ENCODE peak calls at places on chromosomes 6 and 20, in four cellular contexts. J is epithelial cell of prostate, S is A172, P is H54. F is an unnamed sample.
A peak's percentile ranks its signal among the peaks of the same experiment; 100 is the strongest.

GRCh38 chr20:23179766-23180403 is 93.8 kb upstream of the CD93 start:
- DNase-seq in J (no peak), S (no peak), P (no peak), F (no peak)

GRCh38 chr20:24675651-24676352 is 206.4 kb downstream of the SYNDIG1 start:
- DNase-seq in P (no peak), J (no peak), S (no peak), F (no peak)

GRCh38 chr20:25087186-25087929 is 5.4 kb upstream of the VSX1 start:
- DNase-seq in P (no peak), J (no peak), S (no peak), F (no peak)

GRCh38 chr20:17931513-17931912 is 37.1 kb downstream of the SNX5 start:
- DNase-seq in P (no peak), J (no peak), S (no peak), F (no peak)

GRCh38 chr20:45373353-45374100 is 4.6 kb downstream of the TP53TG5 start:
- DNase-seq in J (peak; percentile 22), S (peak; percentile 44), P (peak; percentile 42), F (peak; percentile 79)

GRCh38 chr6:159819932-159820640 is 20.0 kb downstream of the PNLDC1 start:
- DNase-seq in P (no peak), S (no peak), J (no peak), F (no peak)

GRCh38 chr6:15350386-15351083 is 104.7 kb downstream of the JARID2 start:
- DNase-seq in P (no peak), S (no peak), J (no peak), F (no peak)

GRCh38 chr6:166258854-166259276 is 49.3 kb downstream of the PRR18 start:
- DNase-seq in J (no peak), S (peak; percentile 77), P (peak; percentile 6), F (peak; percentile 50)

GRCh38 chr6:21381336-21381963 is 212.1 kb upstream of the SOX4 start:
- DNase-seq in P (no peak), J (no peak), S (no peak), F (peak; percentile 94)

GRCh38 chr20:51153867-51154707 is 131.2 kb upstream of the KCNG1 start:
- DNase-seq in J (no peak), P (no peak), S (no peak), F (no peak)

GRCh38 chr6:116314878-116315277 is 35.1 kb upstream of the TSPYL1 start:
- DNase-seq in S (no peak), J (no peak), P (no peak), F (no peak)

GRCh38 chr20:61173966-61174725 is 77.9 kb upstream of the CDH4 start:
- DNase-seq in P (no peak), J (no peak), S (no peak), F (no peak)

GRCh38 chr6:136962661-136963060 is 40.6 kb downstream of the SLC35D3 start:
- DNase-seq in P (no peak), S (peak; percentile 5), J (no peak), F (no peak)

GRCh38 chr6:25706314-25707014 is 48.1 kb upstream of the SLC17A4 start:
- DNase-seq in S (no peak), P (no peak), J (no peak), F (no peak)

GRCh38 chr6:159170333-159170672 is 1.1 kb downstream of the FNDC1 start:
- DNase-seq in P (no peak), J (no peak), S (no peak), F (no peak)

GRCh38 chr20:24765316-24766142 is 183.5 kb upstream of the CST7 start:
- DNase-seq in P (no peak), J (no peak), S (no peak), F (no peak)

GRCh38 chr6:36929607-36930006 is 24.9 kb upstream of the PI16 start:
- DNase-seq in S (no peak), P (no peak), J (no peak), F (peak; percentile 11)

GRCh38 chr6:48449002-48449401 is 338.0 kb upstream of the PTCHD4 start:
- DNase-seq in S (no peak), P (no peak), J (no peak), F (no peak)

GRCh38 chr6:84623956-84624680 is 140.3 kb downstream of the TBX18 start:
- DNase-seq in S (peak; percentile 87), J (no peak), P (peak; percentile 39), F (peak; percentile 4)

GRCh38 chr20:10578607-10579006 is 95.2 kb downstream of the JAG1 start:
- DNase-seq in P (no peak), J (peak; percentile 73), S (peak; percentile 93), F (peak; percentile 91)

GRCh38 chr6:53913286-53913685 is 118.5 kb downstream of the LRRC1 start:
- DNase-seq in J (no peak), S (no peak), P (no peak), F (no peak)

GRCh38 chr6:118770835-118771234 is 119.4 kb upstream of the CEP85L start:
- DNase-seq in S (no peak), P (no peak), J (no peak), F (no peak)

GRCh38 chr6:83853178-83853967 is at the start of gene RIPPLY2:
- DNase-seq in P (no peak), J (no peak), S (no peak), F (no peak)

GRCh38 chr6:29793036-29793356 is 34.6 kb upstream of the HLA-G start:
- DNase-seq in J (no peak), S (no peak), P (no peak), F (no peak)

GRCh38 chr6:150767585-150768164 is 97.8 kb upstream of the MTHFD1L start:
- DNase-seq in J (no peak), S (no peak), P (no peak), F (no peak)

GRCh38 chr6:150636808-150637207 is 37.1 kb downstream of the PLEKHG1 start:
- DNase-seq in J (no peak), S (no peak), P (no peak), F (no peak)

GRCh38 chr6:46381057-46381456 is 110.2 kb downstream of the RCAN2 start:
- DNase-seq in P (no peak), S (no peak), J (no peak), F (no peak)

GRCh38 chr6:136072691-136073090 is 177.4 kb downstream of the MTFR2 start:
- DNase-seq in S (no peak), J (no peak), P (no peak), F (no peak)

GRCh38 chr6:158041788-158042187 is 60.1 kb downstream of the SYNJ2 start:
- DNase-seq in S (no peak), P (no peak), J (no peak), F (no peak)

GRCh38 chr6:36364669-36365479 is 22.6 kb downstream of the ETV7 start:
- DNase-seq in S (peak; percentile 68), P (no peak), J (no peak), F (no peak)

GRCh38 chr20:25077610-25078169 is 4.3 kb downstream of the VSX1 start:
- DNase-seq in S (no peak), P (no peak), J (no peak), F (no peak)

GRCh38 chr20:31836853-31837608 is 8.4 kb downstream of the FOXS1 start:
- DNase-seq in J (no peak), S (peak; percentile 74), P (no peak), F (no peak)

GRCh38 chr6:83827050-83827449 is 26.1 kb upstream of the RIPPLY2 start:
- DNase-seq in P (no peak), J (no peak), S (no peak), F (no peak)

GRCh38 chr6:44224154-44224977 is 971 bp downstream of the SLC29A1 start:
- DNase-seq in J (no peak), S (peak; percentile 34), P (no peak), F (no peak)

GRCh38 chr6:37615564-37616340 is 81.9 kb downstream of the MDGA1 start:
- DNase-seq in P (peak; percentile 84), S (peak; percentile 95), J (no peak), F (no peak)

F was measured in SW480.